ENCODE peak calls at places on chromosomes 4 and X, in seven cellular contexts. I is brain microvascular endothelial cell, H is dorsolateral prefrontal cortex, W is thoracic aorta, G is stomach, E is sigmoid colon, Z is SK-N-SH. A is an unnamed sample.
A peak's percentile ranks its signal among the peaks of the same experiment; 100 is the strongest.

GRCh38 chrX:112967341-112967740 is 126.7 kb upstream of the AMOT start:
- DNase-seq in E (no peak), Z (no peak), I (no peak), G (no peak), W (no peak), H (no peak), A (no peak)

GRCh38 chrX:13051529-13052172 is 7.2 kb upstream of the FAM9C start:
- DNase-seq in I (no peak), E (no peak), G (no peak), H (no peak), W (no peak), Z (no peak), A (no peak)

GRCh38 chr4:128660361-128660964 is 149.0 kb upstream of the JADE1 start:
- DNase-seq in I (no peak), E (peak; percentile 84), Z (no peak), G (no peak), H (no peak), W (no peak), A (no peak)

GRCh38 chrX:11648705-11649519 is 16.8 kb downstream of the ARHGAP6 start:
- DNase-seq in W (no peak), H (no peak), Z (no peak), G (no peak), I (no peak), E (no peak), A (no peak)

GRCh38 chrX:44261286-44261685 is 82.2 kb downstream of the EFHC2 start:
- DNase-seq in Z (no peak), G (no peak), I (no peak), W (no peak), E (no peak), H (no peak), A (no peak)

GRCh38 chr4:156888762-156889161 is 82.8 kb downstream of the PDGFC start:
- DNase-seq in I (peak; percentile 42), Z (no peak), W (no peak), E (no peak), G (no peak), H (no peak), A (no peak)

GRCh38 chr4:145805490-145805889 is 125.5 kb downstream of the C4orf51 start:
- DNase-seq in I (peak; percentile 91), G (no peak), E (no peak), W (no peak), H (no peak), Z (no peak), A (no peak)

GRCh38 chrX:149527705-149528104 is 13.1 kb upstream of the EOLA1 start:
- DNase-seq in I (peak; percentile 19), E (no peak), H (no peak), Z (peak; percentile 27), W (no peak), G (no peak), A (no peak)

GRCh38 chrX:14936561-14936960 is 63.3 kb downstream of the MOSPD2 start:
- DNase-seq in W (no peak), E (no peak), G (no peak), Z (no peak), H (no peak), I (peak; percentile 62), A (no peak)

GRCh38 chr4:119785963-119786362 is 157.4 kb upstream of the PDE5A start:
- DNase-seq in H (no peak), W (no peak), I (peak; percentile 8), E (no peak), Z (no peak), G (peak; percentile 26), A (no peak)

GRCh38 chr4:113921089-113921842 is 58.2 kb downstream of the ARSJ start:
- DNase-seq in G (no peak), E (no peak), I (no peak), H (no peak), W (no peak), Z (no peak), A (no peak)

GRCh38 chr4:14726441-14727405 is 275.6 kb upstream of the CPEB2 start:
- DNase-seq in E (no peak), H (no peak), W (no peak), I (peak; percentile 75), Z (no peak), G (peak; percentile 59), A (no peak)

GRCh38 chrX:46553935-46554334 is 8.7 kb upstream of the ZNF674 start:
- DNase-seq in E (no peak), G (no peak), I (no peak), W (no peak), Z (no peak), H (no peak), A (no peak)

GRCh38 chrX:27555514-27555913 is 34.6 kb upstream of the DCAF8L2 start:
- DNase-seq in W (no peak), G (no peak), I (no peak), Z (peak; percentile 11), E (no peak), H (no peak), A (peak; percentile 5)

GRCh38 chr4:105461221-105462041 is 12.4 kb downstream of the PPA2 start:
- DNase-seq in Z (no peak), H (no peak), E (no peak), W (no peak), G (peak; percentile 42), I (no peak), A (no peak)

GRCh38 chr4:10079256-10079655 is 37.3 kb downstream of the WDR1 start:
- DNase-seq in E (peak; percentile 60), G (peak; percentile 24), W (no peak), Z (no peak), H (peak; percentile 24), I (no peak), A (no peak)

GRCh38 chr4:2163311-2163821 is 78.6 kb downstream of the HAUS3 start:
- DNase-seq in H (no peak), G (no peak), I (no peak), W (no peak), E (no peak), Z (no peak), A (peak; percentile 22)

GRCh38 chr4:164571593-164572385 is 182.1 kb upstream of the SMIM31 start:
- DNase-seq in I (peak; percentile 2), H (no peak), G (no peak), E (no peak), W (no peak), Z (no peak), A (no peak)

GRCh38 chr4:94588900-94589693 is 137.4 kb downstream of the PDLIM5 start:
- DNase-seq in Z (no peak), W (no peak), E (no peak), H (no peak), I (no peak), G (no peak), A (no peak)

GRCh38 chr4:16794816-16795445 is 103.5 kb downstream of the LDB2 start:
- DNase-seq in G (peak; percentile 69), E (no peak), I (peak; percentile 64), W (no peak), Z (peak; percentile 45), H (peak; percentile 41), A (peak; percentile 78)

GRCh38 chr4:73875401-73875800 is 6.2 kb downstream of the CXCL1 start:
- DNase-seq in H (no peak), Z (no peak), E (no peak), G (no peak), I (no peak), W (no peak), A (no peak)

GRCh38 chrX:120768681-120769080 is 107.0 kb downstream of the CT47B1 start:
- DNase-seq in G (no peak), W (no peak), H (no peak), I (peak; percentile 7), E (no peak), Z (no peak), A (no peak)

GRCh38 chr4:124199755-124200154 is 512.8 kb downstream of the ANKRD50 start:
- DNase-seq in E (no peak), Z (no peak), W (no peak), H (no peak), I (no peak), G (no peak), A (no peak)

GRCh38 chrX:63918611-63919010 is 133.6 kb upstream of the ARHGEF9 start:
- DNase-seq in Z (no peak), W (no peak), E (no peak), I (peak; percentile 76), H (no peak), G (no peak), A (no peak)

GRCh38 chrX:4656419-4656818 is 943.0 kb upstream of the PRKX start:
- DNase-seq in I (no peak), H (no peak), Z (no peak), E (no peak), G (peak; percentile 30), W (no peak), A (no peak)

GRCh38 chr4:184237612-184238011 is 19.9 kb upstream of the ENPP6 start:
- DNase-seq in I (no peak), E (no peak), W (no peak), G (no peak), Z (no peak), H (no peak), A (no peak)

GRCh38 chr4:80202784-80203553 is 5.7 kb downstream of the PRDM8 start:
- DNase-seq in G (no peak), E (peak; percentile 72), H (no peak), I (no peak), W (no peak), Z (no peak), A (no peak)

DNA sequence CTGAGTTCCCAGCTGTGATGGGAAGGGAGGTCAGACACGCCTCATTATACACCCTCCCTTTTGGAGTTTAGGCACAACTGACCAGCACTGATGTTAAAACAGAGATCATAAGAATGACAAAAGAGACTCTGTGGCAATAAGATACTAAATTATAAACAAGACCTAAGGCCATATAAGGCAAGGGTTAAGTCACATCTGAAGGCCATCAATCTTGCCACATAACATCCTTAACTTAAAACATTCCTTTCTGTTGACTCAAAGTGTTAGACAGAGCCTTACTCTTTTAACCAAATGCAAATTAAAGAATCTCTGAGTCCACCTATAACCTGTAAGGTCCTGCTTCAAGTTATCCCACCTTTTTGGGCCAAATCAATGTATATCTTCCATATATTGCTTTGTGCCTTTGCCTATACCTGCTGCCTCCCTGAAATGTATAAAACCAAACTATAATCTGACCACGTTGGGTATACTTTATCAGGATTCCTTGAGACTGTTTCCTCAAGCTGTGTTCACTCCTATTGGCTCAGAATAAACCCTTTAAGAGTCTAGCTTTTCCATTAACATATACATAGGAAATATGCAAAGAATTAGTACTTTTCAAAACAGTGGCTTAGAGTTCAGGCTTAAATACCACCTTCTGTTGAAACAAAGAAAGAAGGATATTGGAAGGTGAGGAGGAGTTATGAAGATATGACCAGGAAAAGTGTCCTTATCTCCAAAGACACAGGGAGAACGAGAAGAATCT is 214.4 kb upstream of the PPP1R2C start:
- DNase-seq in I (no peak), W (no peak), G (no peak), Z (no peak), H (no peak), E (no peak), A (no peak)
- H3K27me3 ChIP-seq in I (no peaks in the 10 kb centered on the region), W (no peaks in the 10 kb centered on the region), G (no peaks in the 10 kb centered on the region), Z (no peaks in the 10 kb centered on the region), H (no peaks in the 10 kb centered on the region), E (no peaks in the 10 kb centered on the region), A (no peaks in the 10 kb centered on the region)

GRCh38 chr4:54102747-54103146 is 2.8 kb downstream of the GSX2 start:
- DNase-seq in Z (no peak), H (no peak), I (no peak), E (no peak), G (no peak), W (no peak), A (no peak)
- H3K4me3 ChIP-seq in Z (no peak overlapping the region), H (no peak overlapping the region), I (no peak overlapping the region), E (no peak overlapping the region), G (no peak overlapping the region), W (no peak overlapping the region), A (no peak overlapping the region)

GRCh38 chr4:186727977-186728519 is 4.4 kb upstream of the FAT1 start:
- DNase-seq in Z (no peak), H (no peak), I (no peak), W (no peak), E (no peak), G (no peak), A (no peak)
- TF ChIP-seq CTCF in Z (peak; percentile 6), H (no peak), I (peak; percentile 37), W (no peak), E (no peak), G (no peak), A (no peak)

GRCh38 chr4:148200960-148201359 is 241.3 kb downstream of the NR3C2 start:
- DNase-seq in Z (no peak), H (no peak), W (no peak), G (no peak), I (no peak), E (no peak), A (no peak)
- H3K27me3 ChIP-seq in Z (no peaks in the 10 kb centered on the region), H (no peaks in the 10 kb centered on the region), W (no peaks in the 10 kb centered on the region), G (no peaks in the 10 kb centered on the region), I (no peaks in the 10 kb centered on the region), E (no peaks in the 10 kb centered on the region), A (no peaks in the 10 kb centered on the region)